ENCODE peak calls at places on chromosomes 13 and 19, in eight cellular contexts. One of them, this sample, is unnamed.

GRCh38 chr19:18775586-18776287 is 15.4 kb downstream of the COMP start:
- DNase-seq in NCI-H1092: no peak
- DNase-seq in LHCN-M2: peak; percentile 64
- DNase-seq in Panc1: no peak
- DNase-seq in OCI-LY7: no peak
- DNase-seq in CD4-positive, alpha-beta T cell: no peak
- DNase-seq in RWPE1: peak; percentile 52
- DNase-seq in GOT3: no peak
- DNase-seq in this sample: no peak

GRCh38 chr19:35219008-35219407 is 9.5 kb downstream of the FAM187B start:
- DNase-seq in NCI-H1092: no peak
- DNase-seq in LHCN-M2: no peak
- DNase-seq in Panc1: no peak
- DNase-seq in OCI-LY7: no peak
- DNase-seq in CD4-positive, alpha-beta T cell: no peak
- DNase-seq in RWPE1: no peak
- DNase-seq in GOT3: no peak
- DNase-seq in this sample: no peak

GRCh38 chr13:49499889-49500660 is 4.3 kb downstream of the PHF11 start:
- DNase-seq in NCI-H1092: no peak
- DNase-seq in LHCN-M2: peak; percentile 77
- DNase-seq in Panc1: no peak
- DNase-seq in OCI-LY7: no peak
- DNase-seq in CD4-positive, alpha-beta T cell: no peak
- DNase-seq in RWPE1: no peak
- DNase-seq in GOT3: no peak
- DNase-seq in this sample: no peak

GRCh38 chr19:47110521-47111080 is 3.0 kb downstream of the ZC3H4 start:
- DNase-seq in NCI-H1092: no peak
- DNase-seq in LHCN-M2: no peak
- DNase-seq in Panc1: no peak
- DNase-seq in OCI-LY7: peak; percentile 72
- DNase-seq in CD4-positive, alpha-beta T cell: peak; percentile 52
- DNase-seq in RWPE1: no peak
- DNase-seq in GOT3: no peak
- DNase-seq in this sample: no peak

GRCh38 chr19:28213476-28214082 is 999.4 kb downstream of the UQCRFS1 start:
- DNase-seq in NCI-H1092: no peak
- DNase-seq in LHCN-M2: no peak
- DNase-seq in Panc1: no peak
- DNase-seq in OCI-LY7: peak; percentile 30
- DNase-seq in CD4-positive, alpha-beta T cell: no peak
- DNase-seq in RWPE1: no peak
- DNase-seq in GOT3: peak; percentile 49
- DNase-seq in this sample: no peak

GRCh38 chr19:18475004-18475453 is 37.1 kb upstream of the ISYNA1 start:
- DNase-seq in NCI-H1092: no peak
- DNase-seq in LHCN-M2: no peak
- DNase-seq in Panc1: no peak
- DNase-seq in OCI-LY7: no peak
- DNase-seq in CD4-positive, alpha-beta T cell: no peak
- DNase-seq in RWPE1: no peak
- DNase-seq in GOT3: no peak
- DNase-seq in this sample: no peak

GRCh38 chr19:6056282-6056741 is 54.0 kb downstream of the RFX2 start:
- DNase-seq in NCI-H1092: no peak
- DNase-seq in LHCN-M2: no peak
- DNase-seq in Panc1: no peak
- DNase-seq in OCI-LY7: no peak
- DNase-seq in CD4-positive, alpha-beta T cell: no peak
- DNase-seq in RWPE1: no peak
- DNase-seq in GOT3: no peak
- DNase-seq in this sample: no peak

GRCh38 chr13:86298741-86299140 is 499.5 kb upstream of the SLITRK6 start:
- DNase-seq in NCI-H1092: no peak
- DNase-seq in LHCN-M2: no peak
- DNase-seq in Panc1: no peak
- DNase-seq in OCI-LY7: no peak
- DNase-seq in CD4-positive, alpha-beta T cell: no peak
- DNase-seq in RWPE1: no peak
- DNase-seq in GOT3: no peak
- DNase-seq in this sample: no peak

GRCh38 chr19:45322311-45322710 is 364 bp downstream of the CKM start:
- DNase-seq in NCI-H1092: no peak
- DNase-seq in LHCN-M2: no peak
- DNase-seq in Panc1: no peak
- DNase-seq in OCI-LY7: no peak
- DNase-seq in CD4-positive, alpha-beta T cell: no peak
- DNase-seq in RWPE1: no peak
- DNase-seq in GOT3: no peak
- DNase-seq in this sample: peak; percentile 68

GRCh38 chr13:24184855-24185254 is 24.3 kb downstream of the SPATA13 start:
- DNase-seq in NCI-H1092: no peak
- DNase-seq in LHCN-M2: no peak
- DNase-seq in Panc1: no peak
- DNase-seq in OCI-LY7: no peak
- DNase-seq in CD4-positive, alpha-beta T cell: no peak
- DNase-seq in RWPE1: no peak
- DNase-seq in GOT3: no peak
- DNase-seq in this sample: no peak

GRCh38 chr13:62418872-62419271 is 1003.2 kb upstream of the PCDH20 start:
- DNase-seq in NCI-H1092: no peak
- DNase-seq in LHCN-M2: no peak
- DNase-seq in Panc1: no peak
- DNase-seq in OCI-LY7: no peak
- DNase-seq in CD4-positive, alpha-beta T cell: no peak
- DNase-seq in RWPE1: peak; percentile 8
- DNase-seq in GOT3: no peak
- DNase-seq in this sample: no peak

GRCh38 chr13:74128171-74128767 is 5.9 kb downstream of the KLF12 start:
- DNase-seq in NCI-H1092: no peak
- DNase-seq in LHCN-M2: peak; percentile 53
- DNase-seq in Panc1: no peak
- DNase-seq in OCI-LY7: no peak
- DNase-seq in CD4-positive, alpha-beta T cell: no peak
- DNase-seq in RWPE1: no peak
- DNase-seq in GOT3: no peak
- DNase-seq in this sample: no peak